ENCODE peak calls at places on chromosomes 7 and 10, in nine cellular contexts. K is pancreas, D is left ventricle myocardium inferior, I is A549, W is mesendoderm, S is coronary artery, Y is suprapubic skin, G is caudate nucleus, X is mammary epithelial cell. E is an unnamed sample.

GRCh38 chr10:75910032-75910431 is 478.6 kb downstream of the LRMDA start:
- DNase-seq in K (no peak), D (no peak), I (no peak), W (no peak), S (no peak), Y (no peak), G (no peak), X (no peak), E (no peak)

GRCh38 chr7:51140203-51140938 is 176.2 kb downstream of the COBL start:
- DNase-seq in K (no peak), D (peak; percentile 38), I (no peak), W (no peak), S (no peak), Y (no peak), G (no peak), X (no peak), E (no peak)

GRCh38 chr7:153382591-153383225 is 623.2 kb downstream of the ACTR3B start:
- DNase-seq in K (no peak), D (no peak), I (no peak), W (no peak), S (peak; percentile 28), Y (no peak), G (no peak), X (no peak), E (no peak)

GRCh38 chr7:47967708-47968107 is 11.7 kb downstream of the HUS1 start:
- DNase-seq in K (no peak), D (no peak), I (no peak), W (no peak), S (no peak), Y (no peak), G (no peak), X (no peak), E (no peak)

GRCh38 chr10:124082555-124082954 is 10.8 kb downstream of the CHST15 start:
- DNase-seq in K (no peak), D (no peak), I (no peak), W (no peak), S (no peak), Y (no peak), G (no peak), X (no peak), E (no peak)

GRCh38 chr7:116139007-116139406 is 71.3 kb upstream of the TES start:
- DNase-seq in K (no peak), D (no peak), I (no peak), W (peak; percentile 17), S (no peak), Y (no peak), G (peak; percentile 19), X (peak; percentile 90), E (no peak)

GRCh38 chr7:93156884-93157283 is 8.7 kb upstream of the SAMD9L start:
- DNase-seq in K (no peak), D (no peak), I (no peak), W (no peak), S (no peak), Y (no peak), G (no peak), X (no peak), E (no peak)

GRCh38 chr7:120412665-120413064 is 139.7 kb downstream of the KCND2 start:
- DNase-seq in K (no peak), D (no peak), I (no peak), W (no peak), S (no peak), Y (no peak), G (no peak), X (no peak), E (no peak)

GRCh38 chr7:55178863-55179773 is 160.3 kb downstream of the EGFR start:
- DNase-seq in K (no peak), D (no peak), I (no peak), W (no peak), S (no peak), Y (no peak), G (no peak), X (no peak), E (no peak)

GRCh38 chr7:55181774-55182173 is 163.0 kb downstream of the EGFR start:
- DNase-seq in K (no peak), D (no peak), I (no peak), W (no peak), S (no peak), Y (no peak), G (no peak), X (no peak), E (no peak)

GRCh38 chr7:55178292-55178862 is 159.6 kb downstream of the EGFR start:
- DNase-seq in K (no peak), D (no peak), I (no peak), W (no peak), S (no peak), Y (no peak), G (no peak), X (no peak), E (no peak)

GRCh38 chr7:55179897-55180682 is 161.3 kb downstream of the EGFR start:
- DNase-seq in K (no peak), D (no peak), I (no peak), W (no peak), S (no peak), Y (no peak), G (no peak), X (no peak), E (peak; percentile 33)

DNA sequence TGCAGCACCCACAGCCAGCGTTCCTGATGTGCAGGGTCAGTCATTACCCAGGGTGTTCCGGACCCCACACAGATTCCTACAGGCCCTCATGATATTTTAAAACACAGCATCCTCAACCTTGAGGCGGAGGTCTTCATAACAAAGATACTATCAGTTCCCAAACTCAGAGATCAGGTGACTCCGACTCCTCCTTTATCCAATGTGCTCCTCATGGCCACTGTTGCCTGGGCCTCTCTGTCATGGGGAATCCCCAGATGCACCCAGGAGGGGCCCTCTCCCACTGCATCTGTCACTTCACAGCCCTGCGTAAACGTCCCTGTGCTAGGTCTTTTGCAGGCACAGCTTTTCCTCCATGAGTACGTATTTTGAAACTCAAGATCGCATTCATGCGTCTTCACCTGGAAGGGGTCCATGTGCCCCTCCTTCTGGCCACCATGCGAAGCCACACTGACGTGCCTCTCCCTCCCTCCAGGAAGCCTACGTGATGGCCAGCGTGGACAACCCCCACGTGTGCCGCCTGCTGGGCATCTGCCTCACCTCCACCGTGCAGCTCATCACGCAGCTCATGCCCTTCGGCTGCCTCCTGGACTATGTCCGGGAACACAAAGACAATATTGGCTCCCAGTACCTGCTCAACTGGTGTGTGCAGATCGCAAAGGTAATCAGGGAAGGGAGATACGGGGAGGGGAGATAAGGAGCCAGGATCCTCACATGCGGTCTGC is 162.2 kb downstream of the EGFR start:
- DNase-seq in K (no peak), D (no peak), I (no peak), W (no peak), S (no peak), Y (no peak), G (no peak), X (no peak), E (no peak)
- H3K27ac ChIP-seq in K (no peak overlapping the region), D (no peak overlapping the region), I (no peak overlapping the region), W (no peak overlapping the region), S (no peak overlapping the region), Y (no peak overlapping the region), G (no peak overlapping the region), X (no peak overlapping the region), E (no peak overlapping the region)

GRCh38 chr10:121935702-121936101 is 7.9 kb upstream of the ATE1 start:
- DNase-seq in K (no peak), D (no peak), I (no peak), W (no peak), S (no peak), Y (no peak), G (no peak), X (no peak), E (no peak)

GRCh38 chr10:121930729-121931085 is 2.9 kb upstream of the ATE1 start:
- DNase-seq in K (no peak), D (no peak), I (no peak), W (no peak), S (no peak), Y (no peak), G (no peak), X (no peak), E (no peak)

GRCh38 chr10:121941532-121941931 is 13.7 kb upstream of the ATE1 start:
- DNase-seq in K (no peak), D (no peak), I (no peak), W (no peak), S (no peak), Y (no peak), G (no peak), X (no peak), E (no peak)

GRCh38 chr10:121936295-121936694 is 8.5 kb upstream of the ATE1 start:
- DNase-seq in K (no peak), D (no peak), I (no peak), W (no peak), S (no peak), Y (no peak), G (no peak), X (no peak), E (no peak)
- H3K27ac ChIP-seq in K (no peak overlapping the region), D (no peak overlapping the region), I (peak overlapping the region; percentile 89), W (no peak overlapping the region), S (no peak overlapping the region), Y (no peak overlapping the region), G (no peak overlapping the region), X (no peak overlapping the region), E (no peak overlapping the region)

DNA sequence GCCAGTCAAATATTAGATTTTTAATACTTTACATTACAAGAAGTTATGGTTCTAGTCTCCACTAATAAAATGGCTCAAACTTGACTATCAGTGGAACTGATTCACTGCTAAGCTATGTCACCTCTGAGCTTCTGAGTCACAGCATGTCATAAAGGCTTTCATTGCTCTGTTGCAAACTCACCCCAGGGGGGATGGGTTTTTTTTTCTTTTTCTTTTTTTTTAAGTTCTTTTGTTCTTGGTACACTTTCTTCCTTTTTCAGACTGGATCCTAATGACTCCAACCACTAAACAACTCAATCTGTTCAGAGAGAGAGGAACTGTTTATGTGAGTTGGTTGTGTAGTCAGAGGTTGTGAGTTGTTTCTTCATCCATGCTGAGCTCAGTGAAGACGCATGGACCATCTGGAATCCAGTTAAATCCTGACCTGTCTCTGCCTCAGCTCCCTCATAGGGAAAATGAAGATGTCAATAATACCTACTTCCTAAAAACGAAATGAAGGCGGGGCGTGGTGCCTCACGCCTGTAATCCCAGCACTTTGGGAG is 11.0 kb downstream of the MYOF start:
- DNase-seq in K (no peak), D (no peak), I (peak; percentile 88), W (peak; percentile 89), S (no peak), Y (no peak), G (no peak), X (peak; percentile 90), E (no peak)
- H3K27ac ChIP-seq in K (no peak overlapping the region), D (peak overlapping the region; percentile 37), I (peak overlapping the region; percentile 93), W (peak overlapping the region; percentile 81), S (peak overlapping the region; percentile 91), Y (peak overlapping the region; percentile 85), G (no peak overlapping the region), X (peak overlapping the region; percentile 94), E (peak overlapping the region; percentile 66)

GRCh38 chr7:126804604-126805003 is 448.1 kb downstream of the GRM8 start:
- DNase-seq in K (no peak), D (no peak), I (no peak), W (no peak), S (no peak), Y (no peak), G (no peak), X (no peak), E (no peak)

GRCh38 chr7:126803060-126803665 is 449.6 kb downstream of the GRM8 start:
- DNase-seq in K (no peak), D (no peak), I (peak; percentile 22), W (peak; percentile 79), S (no peak), Y (no peak), G (no peak), X (peak; percentile 59), E (peak; percentile 62)

GRCh38 chr7:126803990-126804389 is 448.8 kb downstream of the GRM8 start:
- DNase-seq in K (no peak), D (no peak), I (no peak), W (peak; percentile 62), S (no peak), Y (no peak), G (no peak), X (no peak), E (peak; percentile 57)

GRCh38 chr7:126801738-126802137 is 451.0 kb downstream of the GRM8 start:
- DNase-seq in K (no peak), D (no peak), I (no peak), W (no peak), S (no peak), Y (no peak), G (no peak), X (no peak), E (no peak)

DNA sequence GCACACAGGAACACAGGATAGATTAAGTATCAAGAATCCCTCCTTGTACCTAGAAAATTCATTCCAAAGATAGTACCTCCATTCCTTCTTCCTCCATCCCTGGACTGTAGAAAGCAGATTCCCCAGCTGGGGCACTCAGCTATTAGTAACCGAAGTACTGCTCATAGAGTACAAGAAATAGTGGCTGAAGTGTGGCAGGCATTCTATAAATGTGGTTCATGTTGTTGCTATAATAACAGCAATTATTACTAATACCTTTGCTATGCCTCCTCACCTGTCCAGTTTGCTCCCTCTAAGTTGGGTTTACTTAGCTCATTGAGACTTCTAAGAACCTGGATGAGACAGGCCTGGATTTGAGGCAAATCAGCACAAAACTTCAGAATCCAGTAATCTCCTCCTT is 453.2 kb downstream of the GRM8 start:
- DNase-seq in K (no peak), D (no peak), I (no peak), W (no peak), S (no peak), Y (no peak), G (no peak), X (peak; percentile 9), E (no peak)
- H3K27ac ChIP-seq in K (no peak overlapping the region), D (no peak overlapping the region), I (no peak overlapping the region), W (no peak overlapping the region), S (no peak overlapping the region), Y (no peak overlapping the region), G (no peak overlapping the region), X (no peak overlapping the region), E (no peak overlapping the region)